ENCODE peak calls at places on chromosomes 2 and 18, in four cellular contexts. A is lung, L is A673, F is BE2C. H is an unnamed sample. For H3K4me1 and H3K36me3, the result is how much of the 10 kb centered on the place peaks cover.

GRCh38 chr2:72788756-72789155 is 37.1 kb downstream of the EXOC6B start:
- DNase-seq in A (no peak), L (peak), F (no peak), H (no peak)

GRCh38 chr2:124289615-124290014 is 264.5 kb downstream of the CNTNAP5 start:
- DNase-seq in A (no peak), L (no peak), F (no peak), H (no peak)

GRCh38 chr2:210671065-210671464 is 114.7 kb downstream of the CPS1 start:
- DNase-seq in A (no peak), L (no peak), F (no peak), H (no peak)

GRCh38 chr2:90207454-90208058 is 1516.1 kb downstream of the RPIA start:
- DNase-seq in A (no peak), L (peak), F (no peak), H (no peak)

GRCh38 chr2:65458999-65459398 is 26.6 kb upstream of the SPRED2 start:
- DNase-seq in A (no peak), L (no peak), F (no peak), H (no peak)

GRCh38 chr2:181998045-181998444 is 12.4 kb downstream of the PPP1R1C start:
- DNase-seq in A (no peak), L (no peak), F (no peak), H (no peak)

GRCh38 chr2:147810883-147811765 is 33.7 kb upstream of the ACVR2A start:
- DNase-seq in A (no peak), L (no peak), F (no peak), H (no peak)

GRCh38 chr2:48482774-48483173 is 47.2 kb upstream of the STON1 start:
- DNase-seq in A (no peak), L (peak), F (no peak), H (no peak)

GRCh38 chr2:19991895-19992294 is 2.0 kb upstream of the WDR35 start:
- DNase-seq in A (no peak), L (no peak), F (no peak), H (no peak)

GRCh38 chr2:223746611-223747010 is 90.8 kb downstream of the AP1S3 start:
- DNase-seq in A (no peak), L (peak), F (no peak), H (no peak)

GRCh38 chr18:46260879-46261143 is 156.6 kb downstream of the HAUS1 start:
- DNase-seq in A (no peak), L (no peak), F (no peak), H (no peak)

GRCh38 chr18:77993188-77993981 is 743.7 kb downstream of the GALR1 start:
- DNase-seq in A (no peak), L (no peak), F (no peak), H (no peak)

GRCh38 chr2:53856272-53856671 is 3.5 kb downstream of the GPR75 start:
- DNase-seq in A (no peak), L (no peak), F (no peak), H (no peak)

GRCh38 chr18:73458186-73458964 is 590.6 kb upstream of the NETO1 start:
- DNase-seq in A (no peak), L (peak), F (no peak), H (no peak)

GRCh38 chr2:110866036-110866435 is 133.7 kb downstream of the ACOXL start:
- DNase-seq in A (no peak), L (no peak), F (no peak), H (no peak)

GRCh38 chr18:76340410-76340809 is 154.6 kb downstream of the ZNF516 start:
- DNase-seq in A (no peak), L (no peak), F (no peak), H (no peak)

GRCh38 chr2:229852565-229852964 is 69.2 kb downstream of the TRIP12 start:
- DNase-seq in A (no peak), L (peak), F (no peak), H (no peak)

GRCh38 chr2:208493186-208493585 is 86.6 kb downstream of the PTH2R start:
- DNase-seq in A (no peak), L (no peak), F (peak), H (no peak)

GRCh38 chr2:160908157-160908556 is 252.1 kb upstream of the TANK start:
- DNase-seq in A (no peak), L (no peak), F (no peak), H (no peak)

GRCh38 chr2:54634564-54635511 is 88.6 kb upstream of the EML6 start:
- DNase-seq in A (no peak), L (peak), F (peak), H (no peak)

GRCh38 chr2:96665083-96665569 is 22.6 kb downstream of the FER1L5 start:
- DNase-seq in A (peak), L (peak), F (no peak), H (no peak)

GRCh38 chr2:109081374-109081773 is 47.6 kb upstream of the SH3RF3 start:
- DNase-seq in A (no peak), L (no peak), F (no peak), H (no peak)

GRCh38 chr2:180542510-180542909 is 437.9 kb upstream of the UBE2E3 start:
- DNase-seq in A (no peak), L (no peak), F (no peak), H (no peak)

GRCh38 chr2:209556354-209556961 is 132.6 kb downstream of the MAP2 start:
- DNase-seq in A (no peak), L (peak), F (peak), H (no peak)

GRCh38 chr2:42922790-42923631 is 130.6 kb upstream of the HAAO start:
- DNase-seq in A (no peak), L (no peak), F (no peak), H (no peak)

GRCh38 chr2:63652063-63652985 is 63.6 kb downstream of the MDH1 start:
- DNase-seq in A (no peak), L (no peak), F (no peak), H (no peak)

GRCh38 chr2:144127693-144128092 is 392.2 kb downstream of the ZEB2 start:
- DNase-seq in A (no peak), L (no peak), F (no peak), H (no peak)

GRCh38 chr18:74631242-74632087 is 33.8 kb downstream of the ZNF407 start:
- DNase-seq in A (no peak), L (no peak), F (no peak), H (no peak)

GRCh38 chr2:229273384-229274338 is 2.6 kb upstream of the PID1 start:
- DNase-seq in A (peak), L (peak), F (peak), H (peak)

GRCh38 chr2:60116167-60116870 is 437.1 kb downstream of the BCL11A start:
- DNase-seq in A (no peak), L (no peak), F (no peak), H (no peak)

GRCh38 chr2:4140284-4140962 is 437.0 kb downstream of the DCDC2C start:
- DNase-seq in A (no peak), L (no peak), F (no peak), H (no peak)

GRCh38 chr2:163341426-163341825 is 394.4 kb downstream of the FIGN start:
- DNase-seq in A (no peak), L (no peak), F (no peak), H (no peak)

GRCh38 chr18:49892148-49892924 is 79.0 kb upstream of the ACAA2 start:
- DNase-seq in A (no peak), L (no peak), F (no peak), H (no peak)

GRCh38 chr2:8412082-8412481 is 269.8 kb upstream of the ID2 start:
- DNase-seq in A (no peak), L (no peak), F (no peak), H (peak)

GRCh38 chr2:162210385-162210784 is 32.9 kb downstream of the FAP start:
- DNase-seq in A (no peak), L (no peak), F (no peak), H (no peak)

GRCh38 chr2:205568620-205569019 is 113.7 kb upstream of the NRP2 start:
- DNase-seq in A (no peak), L (no peak), F (no peak), H (no peak)

GRCh38 chr2:181680055-181680936 is at the start of gene NEUROD1:
- DNase-seq in A (no peak), L (peak), F (peak), H (no peak)

GRCh38 chr2:42867093-42868065 is 75.0 kb upstream of the HAAO start:
- DNase-seq in A (no peak), L (no peak), F (no peak), H (no peak)

GRCh38 chr2:177758591-177759371 is 313.8 kb downstream of the PDE11A start:
- DNase-seq in A (no peak), L (peak), F (peak), H (no peak)

GRCh38 chr18:9898792-9899549 is 13.2 kb downstream of the TXNDC2 start:
- DNase-seq in A (no peak), L (no peak), F (no peak), H (no peak)

GRCh38 chr2:226733927-226734564 is 65.6 kb downstream of the IRS1 start:
- DNase-seq in A (no peak), L (no peak), F (no peak), H (no peak)
- H3K4me1 ChIP-seq in A (under half), L (under half), F (under half), H (under half)

GRCh38 chr2:100676346-100676745 is 113.6 kb downstream of the PDCL3 start:
- DNase-seq in A (no peak), L (no peak), F (no peak), H (no peak)
- H3K36me3 ChIP-seq in A (under half), L (under half), F (under half), H (under half)

DNA sequence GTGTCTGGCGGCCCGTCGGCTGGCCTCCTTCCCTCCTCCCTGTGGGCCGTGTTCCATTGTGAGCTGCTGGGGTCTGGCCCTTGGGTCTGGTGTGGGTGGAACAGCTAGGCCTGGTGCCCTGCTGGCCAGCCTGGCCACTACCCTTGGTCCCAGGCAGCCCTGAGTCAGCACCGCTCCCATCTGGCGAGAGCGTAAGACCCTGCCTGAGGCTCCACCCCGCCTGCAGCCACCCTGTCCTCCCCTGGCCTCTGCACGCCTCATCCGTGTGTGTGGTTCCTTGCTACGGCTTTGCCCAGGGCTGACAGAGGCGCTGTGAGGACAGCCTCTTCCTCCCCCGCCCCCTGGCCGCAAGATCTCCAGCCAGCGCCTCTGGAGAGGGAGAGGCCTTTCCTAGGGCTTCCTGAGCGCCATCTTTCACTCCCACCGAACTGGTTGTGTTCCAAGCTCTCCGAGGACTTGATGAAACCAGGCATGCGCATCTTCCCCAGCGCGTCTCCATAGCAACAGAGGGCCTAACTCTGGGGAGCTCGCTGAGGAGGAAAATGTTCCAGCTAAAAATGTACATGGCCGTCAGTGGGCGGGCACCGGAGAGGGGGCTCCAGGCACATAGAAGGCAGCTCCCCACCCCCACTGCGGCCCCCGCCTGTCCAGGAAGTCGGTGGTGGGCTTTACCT is 83.0 kb downstream of the STPG4 start:
- DNase-seq in A (peak), L (no peak), F (peak), H (peak)
- H3K4me1 ChIP-seq in A (under half), L (under half), F (under half), H (under half)

GRCh38 chr2:28779020-28779419 is 27.4 kb downstream of the PPP1CB start:
- DNase-seq in A (no peak), L (no peak), F (no peak), H (no peak)

GRCh38 chr2:28778392-28778791 is 26.8 kb downstream of the PPP1CB start:
- DNase-seq in A (no peak), L (no peak), F (no peak), H (no peak)

GRCh38 chr2:28782423-28782822 is 28.2 kb upstream of the SPDYA start:
- DNase-seq in A (no peak), L (no peak), F (no peak), H (no peak)

GRCh38 chr2:28776471-28776870 is 24.8 kb downstream of the PPP1CB start:
- DNase-seq in A (no peak), L (no peak), F (no peak), H (no peak)

GRCh38 chr2:28780496-28780895 is 28.9 kb downstream of the PPP1CB start:
- DNase-seq in A (no peak), L (no peak), F (no peak), H (no peak)
- H3K36me3 ChIP-seq in A (under half), L (half or more), F (half or more), H (under half)

GRCh38 chr18:23578891-23579653 is 7.2 kb downstream of the NPC1 start:
- DNase-seq in A (no peak), L (peak), F (no peak), H (no peak)

GRCh38 chr18:23575309-23575651 is 11.0 kb downstream of the NPC1 start:
- DNase-seq in A (no peak), L (no peak), F (no peak), H (no peak)

GRCh38 chr18:23574611-23575308 is 11.5 kb downstream of the NPC1 start:
- DNase-seq in A (no peak), L (peak), F (peak), H (no peak)

GRCh38 chr18:23580677-23581367 is 5.5 kb downstream of the NPC1 start:
- DNase-seq in A (no peak), L (no peak), F (no peak), H (peak)

DNA sequence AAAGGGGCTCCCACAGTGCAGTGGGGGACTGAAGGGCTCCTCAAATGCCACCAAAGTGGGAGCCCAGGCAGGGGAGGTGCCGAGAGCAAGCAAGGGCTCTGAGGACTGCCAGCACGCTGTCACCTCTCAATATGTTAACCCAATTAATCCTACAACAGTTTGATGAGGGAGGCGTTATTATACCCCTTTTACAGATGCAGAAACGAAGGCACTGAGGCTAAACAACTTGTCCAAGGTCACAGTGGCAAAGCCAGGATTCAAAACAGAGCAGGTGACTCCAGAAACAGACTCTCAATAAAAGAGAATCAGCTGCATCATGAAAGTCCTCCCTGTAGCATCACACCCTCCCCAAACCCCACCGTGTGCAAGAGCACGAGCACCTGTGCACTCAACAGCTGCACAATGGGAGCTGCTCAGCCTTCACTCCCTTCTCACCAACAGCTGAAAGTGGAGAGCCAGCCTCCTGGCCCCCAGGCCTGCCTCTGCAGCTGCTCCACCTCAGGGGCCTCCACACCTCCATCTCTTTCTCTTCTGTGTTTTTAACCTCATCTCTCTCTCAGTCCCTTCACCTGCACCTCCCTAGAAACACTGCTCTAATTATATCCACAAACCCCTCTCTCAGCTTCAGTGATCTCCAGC is 8.1 kb downstream of the NPC1 start:
- DNase-seq in A (no peak), L (no peak), F (no peak), H (no peak)
- H3K4me1 ChIP-seq in A (under half), L (under half), F (under half), H (under half)

DNA sequence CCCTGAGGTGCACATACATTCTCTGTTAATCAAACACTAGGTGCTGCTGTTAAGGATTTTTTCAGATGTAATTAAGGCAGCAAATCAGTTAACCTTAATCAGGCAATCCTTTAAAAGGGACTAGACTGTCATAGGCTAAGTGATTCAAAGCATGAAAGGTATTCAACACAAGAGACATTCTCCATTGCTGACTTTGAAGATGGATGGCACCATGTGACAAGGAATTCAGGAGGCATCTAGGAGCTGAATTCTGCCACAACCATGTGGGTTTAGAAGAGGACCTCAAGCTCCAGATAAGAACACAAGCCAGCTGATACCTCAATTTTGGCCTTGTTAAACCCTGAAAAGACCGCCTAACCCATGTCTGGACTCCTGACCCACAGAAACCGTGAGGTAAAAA is 84.0 kb downstream of the SMAD2 start:
- DNase-seq in A (no peak), L (no peak), F (no peak), H (no peak)
- H3K36me3 ChIP-seq in A (under half), L (under half), F (under half), H (under half)

GRCh38 chr2:101263377-101263800 is 10.7 kb downstream of the CNOT11 start:
- DNase-seq in A (no peak), L (no peak), F (no peak), H (no peak)

GRCh38 chr2:101265893-101266499 is 13.3 kb downstream of the CNOT11 start:
- DNase-seq in A (no peak), L (no peak), F (no peak), H (peak)

GRCh38 chr2:101267671-101268656 is 15.3 kb downstream of the CNOT11 start:
- DNase-seq in A (no peak), L (no peak), F (no peak), H (no peak)

GRCh38 chr2:101262142-101262541 is 9.5 kb downstream of the CNOT11 start:
- DNase-seq in A (no peak), L (no peak), F (no peak), H (no peak)

DNA sequence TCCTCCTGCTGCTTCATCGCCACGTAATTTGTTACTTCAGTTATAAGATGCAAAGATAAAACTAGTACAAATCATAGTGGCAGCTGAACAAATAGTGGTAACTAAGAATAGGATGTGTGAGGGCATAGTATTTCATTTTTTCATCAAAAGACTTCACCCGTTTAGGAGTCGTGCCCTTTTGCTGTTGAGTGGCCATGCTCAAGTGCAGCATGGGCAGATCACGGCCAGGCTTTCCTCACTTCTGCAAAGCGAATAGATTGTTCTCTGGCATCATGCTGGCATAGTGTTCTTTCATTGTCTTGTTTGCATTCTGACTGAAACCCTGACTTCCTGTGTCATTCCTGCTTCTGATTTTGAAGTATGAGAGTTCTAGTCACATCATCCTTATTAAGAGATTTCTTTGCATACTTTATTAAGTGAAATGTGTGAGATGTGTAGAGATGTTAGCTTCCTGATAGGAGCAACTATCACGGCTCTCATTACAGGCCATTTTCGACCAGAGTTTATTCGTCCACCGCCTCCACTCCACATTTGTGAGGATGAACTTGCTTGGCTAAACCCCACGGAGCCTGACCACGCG is 11.8 kb downstream of the CNOT11 start:
- DNase-seq in A (no peak), L (no peak), F (no peak), H (no peak)
- H3K4me1 ChIP-seq in A (under half), L (under half), F (under half), H (under half)

H was measured in mucosa of descending colon.